ENCODE peak calls at places on chromosome 11, in nine cellular contexts. One of them, this sample, is unnamed.
A peak's percentile ranks its signal among the peaks of the same experiment; 100 is the strongest.

GRCh38 chr11:112881461-112881860 is 79.8 kb upstream of the NCAM1 start:
- DNase-seq in mucosa of descending colon: peak; percentile 56
- DNase-seq in aorta: peak; percentile 81
- DNase-seq in heart left ventricle: peak; percentile 77
- DNase-seq in PC-9: peak; percentile 62
- DNase-seq in GM23248: peak; percentile 42
- DNase-seq in HCT116: no peak
- DNase-seq in neural progenitor cell: peak; percentile 79
- DNase-seq in HepG2: no peak
- DNase-seq in this sample: no peak

GRCh38 chr11:56846631-56847400 is 98.3 kb upstream of the OR9G4 start:
- DNase-seq in mucosa of descending colon: no peak
- DNase-seq in aorta: no peak
- DNase-seq in heart left ventricle: no peak
- DNase-seq in PC-9: no peak
- DNase-seq in GM23248: no peak
- DNase-seq in HCT116: no peak
- DNase-seq in neural progenitor cell: no peak
- DNase-seq in HepG2: no peak
- DNase-seq in this sample: no peak

GRCh38 chr11:15692739-15693138 is 578.0 kb downstream of the INSC start:
- DNase-seq in mucosa of descending colon: no peak
- DNase-seq in aorta: no peak
- DNase-seq in heart left ventricle: no peak
- DNase-seq in PC-9: peak; percentile 48
- DNase-seq in GM23248: no peak
- DNase-seq in HCT116: no peak
- DNase-seq in neural progenitor cell: no peak
- DNase-seq in HepG2: no peak
- DNase-seq in this sample: no peak

GRCh38 chr11:108496643-108497256 is 1.4 kb downstream of the POGLUT3 start:
- DNase-seq in mucosa of descending colon: no peak
- DNase-seq in aorta: no peak
- DNase-seq in heart left ventricle: no peak
- DNase-seq in PC-9: peak; percentile 54
- DNase-seq in GM23248: peak; percentile 55
- DNase-seq in HCT116: no peak
- DNase-seq in neural progenitor cell: no peak
- DNase-seq in HepG2: no peak
- DNase-seq in this sample: peak; percentile 52

GRCh38 chr11:35364101-35364780 is 55.1 kb downstream of the SLC1A2 start:
- DNase-seq in mucosa of descending colon: no peak
- DNase-seq in aorta: peak; percentile 85
- DNase-seq in heart left ventricle: no peak
- DNase-seq in PC-9: peak; percentile 98
- DNase-seq in GM23248: peak; percentile 97
- DNase-seq in HCT116: peak; percentile 29
- DNase-seq in neural progenitor cell: peak; percentile 13
- DNase-seq in HepG2: no peak
- DNase-seq in this sample: peak; percentile 97

GRCh38 chr11:125286486-125286885 is 121.9 kb downstream of the PKNOX2 start:
- DNase-seq in mucosa of descending colon: no peak
- DNase-seq in aorta: peak; percentile 26
- DNase-seq in heart left ventricle: no peak
- DNase-seq in PC-9: no peak
- DNase-seq in GM23248: no peak
- DNase-seq in HCT116: no peak
- DNase-seq in neural progenitor cell: no peak
- DNase-seq in HepG2: no peak
- DNase-seq in this sample: no peak

GRCh38 chr11:78265326-78265725 is 76.6 kb downstream of the USP35 start:
- DNase-seq in mucosa of descending colon: no peak
- DNase-seq in aorta: no peak
- DNase-seq in heart left ventricle: no peak
- DNase-seq in PC-9: no peak
- DNase-seq in GM23248: peak; percentile 59
- DNase-seq in HCT116: no peak
- DNase-seq in neural progenitor cell: no peak
- DNase-seq in HepG2: no peak
- DNase-seq in this sample: no peak

GRCh38 chr11:127564803-127565202 is 564.2 kb upstream of the KIRREL3 start:
- DNase-seq in mucosa of descending colon: no peak
- DNase-seq in aorta: no peak
- DNase-seq in heart left ventricle: no peak
- DNase-seq in PC-9: no peak
- DNase-seq in GM23248: peak; percentile 12
- DNase-seq in HCT116: no peak
- DNase-seq in neural progenitor cell: no peak
- DNase-seq in HepG2: no peak
- DNase-seq in this sample: no peak

GRCh38 chr11:10856689-10857603 is 907 bp downstream of the ZBED5 start:
- DNase-seq in mucosa of descending colon: no peak
- DNase-seq in aorta: no peak
- DNase-seq in heart left ventricle: no peak
- DNase-seq in PC-9: no peak
- DNase-seq in GM23248: peak; percentile 65
- DNase-seq in HCT116: no peak
- DNase-seq in neural progenitor cell: peak; percentile 66
- DNase-seq in HepG2: peak; percentile 48
- DNase-seq in this sample: peak; percentile 64

GRCh38 chr11:17328856-17329490 is 22.6 kb upstream of the NCR3LG1 start:
- DNase-seq in mucosa of descending colon: no peak
- DNase-seq in aorta: no peak
- DNase-seq in heart left ventricle: no peak
- DNase-seq in PC-9: no peak
- DNase-seq in GM23248: no peak
- DNase-seq in HCT116: no peak
- DNase-seq in neural progenitor cell: peak; percentile 16
- DNase-seq in HepG2: no peak
- DNase-seq in this sample: no peak

GRCh38 chr11:78168539-78169477 is 19.6 kb downstream of the KCTD21 start:
- DNase-seq in mucosa of descending colon: peak; percentile 63
- DNase-seq in aorta: peak; percentile 96
- DNase-seq in heart left ventricle: peak; percentile 90
- DNase-seq in PC-9: no peak
- DNase-seq in GM23248: peak; percentile 85
- DNase-seq in HCT116: no peak
- DNase-seq in neural progenitor cell: no peak
- DNase-seq in HepG2: peak; percentile 64
- DNase-seq in this sample: peak; percentile 86

GRCh38 chr11:33262016-33262638 is 4.9 kb downstream of the HIPK3 start:
- DNase-seq in mucosa of descending colon: no peak
- DNase-seq in aorta: no peak
- DNase-seq in heart left ventricle: no peak
- DNase-seq in PC-9: no peak
- DNase-seq in GM23248: peak; percentile 60
- DNase-seq in HCT116: no peak
- DNase-seq in neural progenitor cell: no peak
- DNase-seq in HepG2: no peak
- DNase-seq in this sample: peak; percentile 50

GRCh38 chr11:63709336-63709735 is 28.0 kb downstream of the RTN3 start:
- DNase-seq in mucosa of descending colon: no peak
- DNase-seq in aorta: no peak
- DNase-seq in heart left ventricle: no peak
- DNase-seq in PC-9: no peak
- DNase-seq in GM23248: peak; percentile 14
- DNase-seq in HCT116: no peak
- DNase-seq in neural progenitor cell: no peak
- DNase-seq in HepG2: no peak
- DNase-seq in this sample: no peak

GRCh38 chr11:48094643-48095339 is 114.4 kb downstream of the PTPRJ start:
- DNase-seq in mucosa of descending colon: no peak
- DNase-seq in aorta: no peak
- DNase-seq in heart left ventricle: no peak
- DNase-seq in PC-9: no peak
- DNase-seq in GM23248: no peak
- DNase-seq in HCT116: no peak
- DNase-seq in neural progenitor cell: no peak
- DNase-seq in HepG2: no peak
- DNase-seq in this sample: no peak

GRCh38 chr11:61367406-61367805 is 5.2 kb downstream of the TMEM138 start:
- DNase-seq in mucosa of descending colon: no peak
- DNase-seq in aorta: no peak
- DNase-seq in heart left ventricle: no peak
- DNase-seq in PC-9: no peak
- DNase-seq in GM23248: no peak
- DNase-seq in HCT116: no peak
- DNase-seq in neural progenitor cell: no peak
- DNase-seq in HepG2: no peak
- DNase-seq in this sample: no peak

GRCh38 chr11:61364012-61364396 is 1.8 kb downstream of the TMEM138 start:
- DNase-seq in mucosa of descending colon: no peak
- DNase-seq in aorta: no peak
- DNase-seq in heart left ventricle: no peak
- DNase-seq in PC-9: no peak
- DNase-seq in GM23248: no peak
- DNase-seq in HCT116: no peak
- DNase-seq in neural progenitor cell: no peak
- DNase-seq in HepG2: no peak
- DNase-seq in this sample: no peak

GRCh38 chr11:61372659-61373058 is 10.5 kb downstream of the TMEM138 start:
- DNase-seq in mucosa of descending colon: no peak
- DNase-seq in aorta: no peak
- DNase-seq in heart left ventricle: no peak
- DNase-seq in PC-9: no peak
- DNase-seq in GM23248: no peak
- DNase-seq in HCT116: no peak
- DNase-seq in neural progenitor cell: no peak
- DNase-seq in HepG2: no peak
- DNase-seq in this sample: no peak

GRCh38 chr11:61370349-61371005 is 8.3 kb downstream of the TMEM138 start:
- DNase-seq in mucosa of descending colon: no peak
- DNase-seq in aorta: no peak
- DNase-seq in heart left ventricle: no peak
- DNase-seq in PC-9: no peak
- DNase-seq in GM23248: no peak
- DNase-seq in HCT116: no peak
- DNase-seq in neural progenitor cell: no peak
- DNase-seq in HepG2: no peak
- DNase-seq in this sample: no peak

DNA sequence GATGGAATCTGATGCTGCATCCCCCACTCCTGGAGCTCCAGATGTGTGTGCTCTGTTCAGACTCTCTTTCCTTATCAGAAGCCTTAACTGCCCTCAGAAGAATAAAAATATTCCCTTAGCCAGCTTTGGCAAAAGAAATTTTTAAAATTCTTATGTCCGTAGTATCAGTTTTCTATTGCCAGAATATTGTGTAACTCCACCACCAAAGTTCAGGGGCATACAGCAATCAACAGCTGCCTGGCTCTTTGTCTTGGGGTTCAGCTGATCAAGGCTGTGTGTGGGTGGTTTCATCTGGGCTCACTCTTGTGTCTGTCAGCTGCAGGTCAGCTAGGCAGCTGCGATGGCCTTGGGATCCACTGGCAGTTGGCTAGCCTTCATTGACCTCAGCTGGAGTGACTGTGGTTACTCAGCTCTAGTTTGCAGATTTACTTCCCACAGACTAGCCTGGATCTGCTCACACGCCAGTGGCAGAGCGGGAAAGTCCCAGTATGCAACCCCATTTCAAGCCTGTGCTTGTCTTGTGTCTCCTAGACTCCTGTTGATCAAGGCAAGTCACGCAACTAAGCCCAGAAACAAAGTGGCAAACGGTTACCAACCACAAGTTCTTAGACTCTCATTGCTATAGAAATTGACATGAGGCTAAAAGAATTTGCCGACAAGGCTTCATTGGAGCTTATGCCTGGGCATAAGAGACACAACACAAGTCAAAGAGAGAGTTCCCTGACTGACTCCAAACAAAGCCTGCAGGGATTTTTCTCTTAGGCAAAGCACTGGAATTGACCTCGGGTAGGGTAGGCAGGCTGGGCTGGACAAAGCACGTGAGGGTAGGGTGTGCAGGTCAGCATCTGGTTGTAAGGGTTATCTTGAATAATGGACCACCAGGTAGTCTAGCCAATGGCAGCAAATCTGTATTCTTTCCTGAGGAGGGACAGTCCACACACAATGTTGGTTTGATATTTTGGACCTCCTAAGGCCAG is 7.5 kb downstream of the TMEM138 start:
- DNase-seq in mucosa of descending colon: peak; percentile 60
- DNase-seq in aorta: peak; percentile 73
- DNase-seq in heart left ventricle: peak; percentile 71
- DNase-seq in PC-9: no peak
- DNase-seq in GM23248: peak; percentile 84
- DNase-seq in HCT116: no peak
- DNase-seq in neural progenitor cell: no peak
- DNase-seq in HepG2: peak; percentile 76
- DNase-seq in this sample: peak; percentile 61
- H3K9me3 ChIP-seq in mucosa of descending colon: no peaks in the 10 kb centered on the region
- H3K9me3 ChIP-seq in aorta: no peaks in the 10 kb centered on the region
- H3K9me3 ChIP-seq in heart left ventricle: no peaks in the 10 kb centered on the region
- H3K9me3 ChIP-seq in PC-9: peaks cover 8% of the 10 kb centered on the region
- H3K9me3 ChIP-seq in GM23248: no peaks in the 10 kb centered on the region
- H3K9me3 ChIP-seq in HCT116: no peaks in the 10 kb centered on the region
- H3K9me3 ChIP-seq in neural progenitor cell: peaks cover 12% of the 10 kb centered on the region
- H3K9me3 ChIP-seq in HepG2: peaks cover 3% of the 10 kb centered on the region
- H3K9me3 ChIP-seq in this sample: peaks cover 4% of the 10 kb centered on the region

GRCh38 chr11:97019305-97019704 is 629.5 kb downstream of the JRKL start:
- DNase-seq in mucosa of descending colon: no peak
- DNase-seq in aorta: no peak
- DNase-seq in heart left ventricle: no peak
- DNase-seq in PC-9: no peak
- DNase-seq in GM23248: no peak
- DNase-seq in HCT116: no peak
- DNase-seq in neural progenitor cell: no peak
- DNase-seq in HepG2: no peak
- DNase-seq in this sample: no peak
- H3K9me3 ChIP-seq in mucosa of descending colon: no peaks in the 10 kb centered on the region
- H3K9me3 ChIP-seq in aorta: no peaks in the 10 kb centered on the region
- H3K9me3 ChIP-seq in heart left ventricle: peaks cover 3% of the 10 kb centered on the region
- H3K9me3 ChIP-seq in PC-9: no peaks in the 10 kb centered on the region
- H3K9me3 ChIP-seq in GM23248: peaks cover 4% of the 10 kb centered on the region
- H3K9me3 ChIP-seq in HCT116: peaks cover 20% of the 10 kb centered on the region
- H3K9me3 ChIP-seq in neural progenitor cell: no peaks in the 10 kb centered on the region
- H3K9me3 ChIP-seq in HepG2: no peaks in the 10 kb centered on the region
- H3K9me3 ChIP-seq in this sample: no peaks in the 10 kb centered on the region

DNA sequence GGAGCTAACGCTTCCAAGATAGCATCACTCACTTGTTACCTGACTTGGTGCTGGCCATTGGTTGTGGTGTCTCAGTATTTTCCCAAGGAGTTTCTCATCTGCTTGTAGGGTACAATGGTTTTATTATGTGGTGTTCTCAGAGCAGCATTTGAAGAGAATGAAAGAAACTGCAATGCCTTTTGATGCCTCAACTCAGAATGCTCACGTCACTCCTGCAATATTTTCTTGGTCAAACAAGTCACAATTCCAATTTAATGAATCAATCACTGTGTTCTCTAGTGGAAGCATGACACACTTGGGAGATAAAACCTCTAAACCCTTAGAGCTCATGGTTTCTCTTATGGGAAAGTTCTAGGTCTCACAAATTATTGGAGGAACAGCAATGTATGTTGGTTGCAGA is 2.0 kb upstream of the OR5D14 start:
- DNase-seq in mucosa of descending colon: no peak
- DNase-seq in aorta: no peak
- DNase-seq in heart left ventricle: no peak
- DNase-seq in PC-9: no peak
- DNase-seq in GM23248: no peak
- DNase-seq in HCT116: no peak
- DNase-seq in neural progenitor cell: no peak
- DNase-seq in HepG2: no peak
- DNase-seq in this sample: no peak
- H3K9me3 ChIP-seq in mucosa of descending colon: peaks cover 20% of the 10 kb centered on the region
- H3K9me3 ChIP-seq in aorta: no peaks in the 10 kb centered on the region
- H3K9me3 ChIP-seq in heart left ventricle: no peaks in the 10 kb centered on the region
- H3K9me3 ChIP-seq in PC-9: no peaks in the 10 kb centered on the region
- H3K9me3 ChIP-seq in GM23248: no peaks in the 10 kb centered on the region
- H3K9me3 ChIP-seq in HCT116: peaks cover 9% of the 10 kb centered on the region
- H3K9me3 ChIP-seq in neural progenitor cell: peaks cover 34% of the 10 kb centered on the region
- H3K9me3 ChIP-seq in HepG2: peaks cover 62% of the 10 kb centered on the region
- H3K9me3 ChIP-seq in this sample: no peaks in the 10 kb centered on the region

GRCh38 chr11:54927704-54928103 is 221.1 kb downstream of the OR4A5 start:
- DNase-seq in mucosa of descending colon: no peak
- DNase-seq in aorta: no peak
- DNase-seq in heart left ventricle: no peak
- DNase-seq in PC-9: no peak
- DNase-seq in GM23248: no peak
- DNase-seq in HCT116: no peak
- DNase-seq in neural progenitor cell: no peak
- DNase-seq in HepG2: no peak
- DNase-seq in this sample: no peak
- H3K9me3 ChIP-seq in mucosa of descending colon: peaks cover 100% of the 10 kb centered on the region
- H3K9me3 ChIP-seq in aorta: peaks cover 4% of the 10 kb centered on the region
- H3K9me3 ChIP-seq in heart left ventricle: peaks cover 99% of the 10 kb centered on the region
- H3K9me3 ChIP-seq in PC-9: peaks cover 7% of the 10 kb centered on the region
- H3K9me3 ChIP-seq in GM23248: peaks cover 5% of the 10 kb centered on the region
- H3K9me3 ChIP-seq in HCT116: peaks cover 36% of the 10 kb centered on the region
- H3K9me3 ChIP-seq in neural progenitor cell: peaks cover 59% of the 10 kb centered on the region
- H3K9me3 ChIP-seq in HepG2: peaks cover 100% of the 10 kb centered on the region
- H3K9me3 ChIP-seq in this sample: peaks cover 96% of the 10 kb centered on the region

This sample was measured in adipocyte.